ENCODE peak calls at places on chromosomes 3 and 15, in ten cellular contexts. One of them, this sample, is unnamed.

GRCh38 chr3:93989241-93989640 is 9.3 kb downstream of the ARL13B start:
- DNase-seq in cardiac fibroblast: no peak
- DNase-seq in amygdala: no peak
- DNase-seq in stimulated activated CD8-positive, alpha-beta memory T cell treated with anti-CD3 and anti-CD28 coated beads, Interleukin-15, amount 100 ng/mL, for 48 hours: no peak
- DNase-seq in spleen: no peak
- DNase-seq in HepG2: no peak
- DNase-seq in AG09309: no peak
- DNase-seq in foreskin keratinocyte: no peak
- DNase-seq in AG09319: no peak
- DNase-seq in activated B cell treated with CpG ODN at 0.5 μM for 24 hours: no peak
- DNase-seq in this sample: no peak

GRCh38 chr3:194690501-194691372 is 5.1 kb downstream of the FAM43A start:
- DNase-seq in AG09309: no peak
- DNase-seq in cardiac fibroblast: peak; percentile 29
- DNase-seq in activated B cell treated with CpG ODN at 0.5 μM for 24 hours: no peak
- DNase-seq in HepG2: peak; percentile 51
- DNase-seq in spleen: no peak
- DNase-seq in AG09319: no peak
- DNase-seq in foreskin keratinocyte: no peak
- DNase-seq in stimulated activated CD8-positive, alpha-beta memory T cell treated with anti-CD3 and anti-CD28 coated beads, Interleukin-15, amount 100 ng/mL, for 48 hours: no peak
- DNase-seq in amygdala: no peak
- DNase-seq in this sample: no peak

GRCh38 chr3:115381573-115381912 is 234.5 kb upstream of the ZBTB20 start:
- DNase-seq in stimulated activated CD8-positive, alpha-beta memory T cell treated with anti-CD3 and anti-CD28 coated beads, Interleukin-15, amount 100 ng/mL, for 48 hours: no peak
- DNase-seq in AG09319: no peak
- DNase-seq in AG09309: no peak
- DNase-seq in cardiac fibroblast: peak; percentile 42
- DNase-seq in activated B cell treated with CpG ODN at 0.5 μM for 24 hours: no peak
- DNase-seq in spleen: no peak
- DNase-seq in foreskin keratinocyte: no peak
- DNase-seq in amygdala: peak; percentile 22
- DNase-seq in HepG2: no peak
- DNase-seq in this sample: no peak

GRCh38 chr15:77639431-77639830 is 6.7 kb upstream of the LINGO1 start:
- DNase-seq in HepG2: no peak
- DNase-seq in stimulated activated CD8-positive, alpha-beta memory T cell treated with anti-CD3 and anti-CD28 coated beads, Interleukin-15, amount 100 ng/mL, for 48 hours: no peak
- DNase-seq in AG09319: no peak
- DNase-seq in spleen: no peak
- DNase-seq in AG09309: no peak
- DNase-seq in amygdala: no peak
- DNase-seq in activated B cell treated with CpG ODN at 0.5 μM for 24 hours: no peak
- DNase-seq in cardiac fibroblast: no peak
- DNase-seq in foreskin keratinocyte: no peak
- DNase-seq in this sample: no peak

GRCh38 chr15:92462771-92463170 is 69.1 kb downstream of the ST8SIA2 start:
- DNase-seq in activated B cell treated with CpG ODN at 0.5 μM for 24 hours: no peak
- DNase-seq in foreskin keratinocyte: no peak
- DNase-seq in AG09309: no peak
- DNase-seq in AG09319: no peak
- DNase-seq in amygdala: no peak
- DNase-seq in spleen: no peak
- DNase-seq in cardiac fibroblast: no peak
- DNase-seq in HepG2: no peak
- DNase-seq in stimulated activated CD8-positive, alpha-beta memory T cell treated with anti-CD3 and anti-CD28 coated beads, Interleukin-15, amount 100 ng/mL, for 48 hours: no peak
- DNase-seq in this sample: no peak

GRCh38 chr3:37590328-37591079 is 271.2 kb upstream of the CTDSPL start:
- DNase-seq in activated B cell treated with CpG ODN at 0.5 μM for 24 hours: no peak
- DNase-seq in amygdala: no peak
- DNase-seq in cardiac fibroblast: peak; percentile 35
- DNase-seq in spleen: peak; percentile 81
- DNase-seq in stimulated activated CD8-positive, alpha-beta memory T cell treated with anti-CD3 and anti-CD28 coated beads, Interleukin-15, amount 100 ng/mL, for 48 hours: no peak
- DNase-seq in AG09309: no peak
- DNase-seq in AG09319: no peak
- DNase-seq in foreskin keratinocyte: no peak
- DNase-seq in HepG2: no peak
- DNase-seq in this sample: no peak

GRCh38 chr3:12005951-12006625 is 1.9 kb downstream of the SYN2 start:
- DNase-seq in AG09319: no peak
- DNase-seq in foreskin keratinocyte: no peak
- DNase-seq in spleen: no peak
- DNase-seq in AG09309: no peak
- DNase-seq in HepG2: no peak
- DNase-seq in activated B cell treated with CpG ODN at 0.5 μM for 24 hours: no peak
- DNase-seq in amygdala: no peak
- DNase-seq in stimulated activated CD8-positive, alpha-beta memory T cell treated with anti-CD3 and anti-CD28 coated beads, Interleukin-15, amount 100 ng/mL, for 48 hours: no peak
- DNase-seq in cardiac fibroblast: no peak
- DNase-seq in this sample: no peak

GRCh38 chr3:9007213-9007612 is 43.9 kb upstream of the RAD18 start:
- DNase-seq in HepG2: peak; percentile 23
- DNase-seq in foreskin keratinocyte: no peak
- DNase-seq in spleen: no peak
- DNase-seq in activated B cell treated with CpG ODN at 0.5 μM for 24 hours: no peak
- DNase-seq in AG09319: no peak
- DNase-seq in amygdala: no peak
- DNase-seq in stimulated activated CD8-positive, alpha-beta memory T cell treated with anti-CD3 and anti-CD28 coated beads, Interleukin-15, amount 100 ng/mL, for 48 hours: no peak
- DNase-seq in AG09309: no peak
- DNase-seq in cardiac fibroblast: no peak
- DNase-seq in this sample: no peak

GRCh38 chr3:32045091-32045964 is 61.1 kb upstream of the GPD1L start:
- DNase-seq in spleen: no peak
- DNase-seq in stimulated activated CD8-positive, alpha-beta memory T cell treated with anti-CD3 and anti-CD28 coated beads, Interleukin-15, amount 100 ng/mL, for 48 hours: no peak
- DNase-seq in AG09309: peak; percentile 41
- DNase-seq in amygdala: peak; percentile 2
- DNase-seq in HepG2: peak; percentile 85
- DNase-seq in activated B cell treated with CpG ODN at 0.5 μM for 24 hours: no peak
- DNase-seq in cardiac fibroblast: peak; percentile 88
- DNase-seq in AG09319: peak; percentile 65
- DNase-seq in foreskin keratinocyte: peak; percentile 85
- DNase-seq in this sample: no peak

GRCh38 chr15:77075528-77075927 is 4.6 kb upstream of the TSPAN3 start:
- DNase-seq in AG09309: no peak
- DNase-seq in amygdala: peak; percentile 68
- DNase-seq in stimulated activated CD8-positive, alpha-beta memory T cell treated with anti-CD3 and anti-CD28 coated beads, Interleukin-15, amount 100 ng/mL, for 48 hours: no peak
- DNase-seq in activated B cell treated with CpG ODN at 0.5 μM for 24 hours: no peak
- DNase-seq in cardiac fibroblast: no peak
- DNase-seq in HepG2: peak; percentile 19
- DNase-seq in foreskin keratinocyte: no peak
- DNase-seq in spleen: no peak
- DNase-seq in AG09319: no peak
- DNase-seq in this sample: no peak

GRCh38 chr15:69666921-69667811 is 214.5 kb downstream of the RPLP1 start:
- DNase-seq in amygdala: peak; percentile 38
- DNase-seq in stimulated activated CD8-positive, alpha-beta memory T cell treated with anti-CD3 and anti-CD28 coated beads, Interleukin-15, amount 100 ng/mL, for 48 hours: no peak
- DNase-seq in AG09319: no peak
- DNase-seq in activated B cell treated with CpG ODN at 0.5 μM for 24 hours: peak; percentile 37
- DNase-seq in cardiac fibroblast: no peak
- DNase-seq in foreskin keratinocyte: no peak
- DNase-seq in AG09309: no peak
- DNase-seq in spleen: peak; percentile 86
- DNase-seq in HepG2: no peak
- DNase-seq in this sample: no peak

GRCh38 chr15:31331389-31331788 is 4.8 kb downstream of the KLF13 start:
- DNase-seq in HepG2: no peak
- DNase-seq in AG09319: no peak
- DNase-seq in spleen: peak; percentile 74
- DNase-seq in activated B cell treated with CpG ODN at 0.5 μM for 24 hours: no peak
- DNase-seq in amygdala: no peak
- DNase-seq in stimulated activated CD8-positive, alpha-beta memory T cell treated with anti-CD3 and anti-CD28 coated beads, Interleukin-15, amount 100 ng/mL, for 48 hours: no peak
- DNase-seq in cardiac fibroblast: no peak
- DNase-seq in AG09309: no peak
- DNase-seq in foreskin keratinocyte: no peak
- DNase-seq in this sample: no peak

GRCh38 chr3:100591411-100591810 is 18.0 kb upstream of the ADGRG7 start:
- DNase-seq in HepG2: no peak
- DNase-seq in foreskin keratinocyte: no peak
- DNase-seq in activated B cell treated with CpG ODN at 0.5 μM for 24 hours: no peak
- DNase-seq in cardiac fibroblast: no peak
- DNase-seq in spleen: no peak
- DNase-seq in stimulated activated CD8-positive, alpha-beta memory T cell treated with anti-CD3 and anti-CD28 coated beads, Interleukin-15, amount 100 ng/mL, for 48 hours: no peak
- DNase-seq in AG09319: no peak
- DNase-seq in amygdala: no peak
- DNase-seq in AG09309: peak; percentile 11
- DNase-seq in this sample: no peak

GRCh38 chr3:12117473-12117872 is 41.2 kb downstream of the TIMP4 start:
- DNase-seq in AG09319: no peak
- DNase-seq in activated B cell treated with CpG ODN at 0.5 μM for 24 hours: no peak
- DNase-seq in foreskin keratinocyte: peak; percentile 6
- DNase-seq in AG09309: no peak
- DNase-seq in stimulated activated CD8-positive, alpha-beta memory T cell treated with anti-CD3 and anti-CD28 coated beads, Interleukin-15, amount 100 ng/mL, for 48 hours: no peak
- DNase-seq in cardiac fibroblast: no peak
- DNase-seq in HepG2: no peak
- DNase-seq in spleen: no peak
- DNase-seq in amygdala: no peak
- DNase-seq in this sample: no peak

GRCh38 chr15:32878849-32879795 is 161.3 kb downstream of the GREM1 start:
- DNase-seq in spleen: no peak
- DNase-seq in cardiac fibroblast: no peak
- DNase-seq in HepG2: no peak
- DNase-seq in activated B cell treated with CpG ODN at 0.5 μM for 24 hours: no peak
- DNase-seq in AG09309: no peak
- DNase-seq in stimulated activated CD8-positive, alpha-beta memory T cell treated with anti-CD3 and anti-CD28 coated beads, Interleukin-15, amount 100 ng/mL, for 48 hours: no peak
- DNase-seq in amygdala: no peak
- DNase-seq in AG09319: no peak
- DNase-seq in foreskin keratinocyte: no peak
- DNase-seq in this sample: no peak

GRCh38 chr3:125231895-125232294 is 19.3 kb upstream of the SLC12A8 start:
- DNase-seq in HepG2: no peak
- DNase-seq in stimulated activated CD8-positive, alpha-beta memory T cell treated with anti-CD3 and anti-CD28 coated beads, Interleukin-15, amount 100 ng/mL, for 48 hours: no peak
- DNase-seq in cardiac fibroblast: peak; percentile 85
- DNase-seq in AG09309: no peak
- DNase-seq in foreskin keratinocyte: peak; percentile 80
- DNase-seq in amygdala: no peak
- DNase-seq in spleen: no peak
- DNase-seq in AG09319: no peak
- DNase-seq in activated B cell treated with CpG ODN at 0.5 μM for 24 hours: no peak
- DNase-seq in this sample: peak; percentile 52

GRCh38 chr3:16174389-16174788 is at the start of gene GALNT15:
- DNase-seq in cardiac fibroblast: peak; percentile 96
- DNase-seq in spleen: peak; percentile 86
- DNase-seq in HepG2: no peak
- DNase-seq in amygdala: peak; percentile 94
- DNase-seq in AG09319: peak; percentile 87
- DNase-seq in AG09309: peak; percentile 91
- DNase-seq in stimulated activated CD8-positive, alpha-beta memory T cell treated with anti-CD3 and anti-CD28 coated beads, Interleukin-15, amount 100 ng/mL, for 48 hours: no peak
- DNase-seq in foreskin keratinocyte: peak; percentile 51
- DNase-seq in activated B cell treated with CpG ODN at 0.5 μM for 24 hours: no peak
- DNase-seq in this sample: peak; percentile 80

GRCh38 chr3:126998728-126999127 is 15.8 kb downstream of the PLXNA1 start:
- DNase-seq in HepG2: no peak
- DNase-seq in AG09319: no peak
- DNase-seq in AG09309: no peak
- DNase-seq in stimulated activated CD8-positive, alpha-beta memory T cell treated with anti-CD3 and anti-CD28 coated beads, Interleukin-15, amount 100 ng/mL, for 48 hours: no peak
- DNase-seq in cardiac fibroblast: no peak
- DNase-seq in foreskin keratinocyte: no peak
- DNase-seq in amygdala: no peak
- DNase-seq in spleen: no peak
- DNase-seq in activated B cell treated with CpG ODN at 0.5 μM for 24 hours: no peak
- DNase-seq in this sample: no peak

GRCh38 chr3:126535636-126536035 is 11.7 kb downstream of the CHST13 start:
- DNase-seq in spleen: peak; percentile 66
- DNase-seq in activated B cell treated with CpG ODN at 0.5 μM for 24 hours: no peak
- DNase-seq in cardiac fibroblast: no peak
- DNase-seq in AG09319: no peak
- DNase-seq in stimulated activated CD8-positive, alpha-beta memory T cell treated with anti-CD3 and anti-CD28 coated beads, Interleukin-15, amount 100 ng/mL, for 48 hours: no peak
- DNase-seq in amygdala: no peak
- DNase-seq in foreskin keratinocyte: no peak
- DNase-seq in HepG2: no peak
- DNase-seq in AG09309: no peak
- DNase-seq in this sample: no peak

GRCh38 chr3:58899953-58900298 is 149.9 kb downstream of the CFAP20DC start:
- DNase-seq in HepG2: no peak
- DNase-seq in AG09319: no peak
- DNase-seq in amygdala: no peak
- DNase-seq in spleen: no peak
- DNase-seq in activated B cell treated with CpG ODN at 0.5 μM for 24 hours: no peak
- DNase-seq in cardiac fibroblast: no peak
- DNase-seq in foreskin keratinocyte: no peak
- DNase-seq in stimulated activated CD8-positive, alpha-beta memory T cell treated with anti-CD3 and anti-CD28 coated beads, Interleukin-15, amount 100 ng/mL, for 48 hours: no peak
- DNase-seq in AG09309: no peak
- DNase-seq in this sample: no peak

GRCh38 chr3:168197162-168197561 is 101.4 kb upstream of the GOLIM4 start:
- DNase-seq in AG09309: no peak
- DNase-seq in AG09319: no peak
- DNase-seq in stimulated activated CD8-positive, alpha-beta memory T cell treated with anti-CD3 and anti-CD28 coated beads, Interleukin-15, amount 100 ng/mL, for 48 hours: no peak
- DNase-seq in amygdala: no peak
- DNase-seq in cardiac fibroblast: no peak
- DNase-seq in spleen: no peak
- DNase-seq in activated B cell treated with CpG ODN at 0.5 μM for 24 hours: no peak
- DNase-seq in foreskin keratinocyte: no peak
- DNase-seq in HepG2: peak; percentile 3
- DNase-seq in this sample: no peak

GRCh38 chr15:81992523-81992922 is 53.3 kb downstream of the MEX3B start:
- DNase-seq in spleen: no peak
- DNase-seq in cardiac fibroblast: no peak
- DNase-seq in activated B cell treated with CpG ODN at 0.5 μM for 24 hours: no peak
- DNase-seq in HepG2: no peak
- DNase-seq in AG09309: no peak
- DNase-seq in foreskin keratinocyte: no peak
- DNase-seq in stimulated activated CD8-positive, alpha-beta memory T cell treated with anti-CD3 and anti-CD28 coated beads, Interleukin-15, amount 100 ng/mL, for 48 hours: no peak
- DNase-seq in AG09319: no peak
- DNase-seq in amygdala: no peak
- DNase-seq in this sample: no peak

GRCh38 chr15:89332446-89332845 is 2.2 kb downstream of the POLG start:
- DNase-seq in amygdala: no peak
- DNase-seq in HepG2: peak; percentile 28
- DNase-seq in activated B cell treated with CpG ODN at 0.5 μM for 24 hours: no peak
- DNase-seq in cardiac fibroblast: peak; percentile 37
- DNase-seq in stimulated activated CD8-positive, alpha-beta memory T cell treated with anti-CD3 and anti-CD28 coated beads, Interleukin-15, amount 100 ng/mL, for 48 hours: no peak
- DNase-seq in spleen: no peak
- DNase-seq in foreskin keratinocyte: no peak
- DNase-seq in AG09309: no peak
- DNase-seq in AG09319: no peak
- DNase-seq in this sample: no peak

This sample was measured in BJ.